ENCODE peak calls at places on chromosomes 16 and 17, in six cellular contexts. Z is stimulated activated effector memory CD8-positive, alpha-beta T cell treated with anti-CD3 and anti-CD28 coated beads, Interleukin-12 subunit alpha, Interleukin-12 subunit beta, amount 100 ng/mL, for 72 hours; M is dorsolateral prefrontal cortex; F is BE2C; U is AG04450; N is mesenchymal stem cell. D is an unnamed sample.

GRCh38 chr17:61689610-61690180 is 98.7 kb upstream of the NACA2 start:
- DNase-seq in F (no peak), M (no peak), Z (no peak), N (peak; percentile 24), U (no peak), D (no peak)

GRCh38 chr17:78667091-78667490 is 89.9 kb upstream of the DNAH17 start:
- DNase-seq in F (no peak), Z (no peak), U (no peak), M (peak; percentile 23), N (no peak), D (no peak)

GRCh38 chr17:81722184-81723120 is 10.4 kb downstream of the SLC25A10 start:
- DNase-seq in U (no peak), M (no peak), Z (no peak), N (no peak), F (no peak), D (no peak)

GRCh38 chr17:82440377-82440981 is 10.1 kb downstream of the CYBC1 start:
- DNase-seq in N (no peak), M (no peak), U (no peak), F (no peak), Z (no peak), D (no peak)

GRCh38 chr16:81127051-81127450 is 30.9 kb upstream of the GCSH start:
- DNase-seq in Z (no peak), F (no peak), M (no peak), N (peak; percentile 17), U (peak; percentile 41), D (no peak)

GRCh38 chr16:80029706-80030481 is 429.4 kb upstream of the MAF start:
- DNase-seq in Z (no peak), U (no peak), N (no peak), F (no peak), M (no peak), D (no peak)

GRCh38 chr17:57916925-57917858 is 38.0 kb downstream of the CUEDC1 start:
- DNase-seq in N (no peak), Z (no peak), F (no peak), M (no peak), U (no peak), D (no peak)

GRCh38 chr16:67170168-67170947 is at the start of gene NOL3:
- DNase-seq in F (peak; percentile 94), U (peak; percentile 36), Z (peak; percentile 55), M (no peak), N (peak; percentile 89), D (no peak)

GRCh38 chr17:69246202-69246601 is 17.6 kb upstream of the ABCA10 start:
- DNase-seq in M (no peak), U (no peak), F (no peak), N (no peak), Z (no peak), D (no peak)

GRCh38 chr17:44269118-44269794 is 1.3 kb upstream of the SLC4A1 start:
- DNase-seq in M (no peak), U (no peak), N (no peak), F (no peak), Z (no peak), D (no peak)

GRCh38 chr17:36024440-36024839 is 6.7 kb upstream of the CCL23 start:
- DNase-seq in N (no peak), Z (no peak), F (no peak), M (no peak), U (no peak), D (no peak)

GRCh38 chr17:3019761-3020160 is 43.6 kb downstream of the OR1D5 start:
- DNase-seq in M (no peak), Z (no peak), U (no peak), F (no peak), N (no peak), D (no peak)

GRCh38 chr17:47288531-47289116 is 35.0 kb downstream of the ITGB3 start:
- DNase-seq in U (no peak), Z (no peak), N (peak; percentile 30), M (no peak), F (no peak), D (no peak)

GRCh38 chr16:49465661-49466528 is 92.3 kb downstream of the C16orf78 start:
- DNase-seq in M (no peak), Z (no peak), U (no peak), F (no peak), N (no peak), D (no peak)

GRCh38 chr16:20675488-20676267 is 21.8 kb downstream of the ACSM1 start:
- DNase-seq in N (no peak), Z (no peak), M (no peak), U (no peak), F (no peak), D (no peak)